ENCODE peak calls at places on chromosomes 3 and 15, in eight cellular contexts. One of them, this sample, is unnamed.

GRCh38 chr3:184889312-184889904 is 77.4 kb downstream of the VPS8 start:
- DNase-seq in IMR-90: no peak
- DNase-seq in sigmoid colon: no peak
- DNase-seq in cardiac muscle cell: no peak
- DNase-seq in BE2C: no peak
- DNase-seq in heart left ventricle: no peak
- DNase-seq in hepatocyte: no peak
- DNase-seq in psoas muscle: no peak
- DNase-seq in this sample: no peak

GRCh38 chr3:44105571-44105970 is 136.1 kb upstream of the TOPAZ1 start:
- DNase-seq in heart left ventricle: no peak
- DNase-seq in sigmoid colon: no peak
- DNase-seq in cardiac muscle cell: no peak
- DNase-seq in IMR-90: no peak
- DNase-seq in hepatocyte: no peak
- DNase-seq in psoas muscle: no peak
- DNase-seq in BE2C: no peak
- DNase-seq in this sample: no peak

GRCh38 chr3:53109822-53110771 is 20.1 kb downstream of the RFT1 start:
- DNase-seq in heart left ventricle: peak; percentile 65
- DNase-seq in IMR-90: peak; percentile 74
- DNase-seq in BE2C: peak; percentile 29
- DNase-seq in psoas muscle: peak; percentile 56
- DNase-seq in cardiac muscle cell: peak; percentile 95
- DNase-seq in hepatocyte: peak; percentile 79
- DNase-seq in sigmoid colon: peak; percentile 91
- DNase-seq in this sample: peak; percentile 84

GRCh38 chr3:150110097-150110496 is 139.4 kb upstream of the PFN2 start:
- DNase-seq in sigmoid colon: no peak
- DNase-seq in BE2C: no peak
- DNase-seq in heart left ventricle: no peak
- DNase-seq in hepatocyte: no peak
- DNase-seq in IMR-90: no peak
- DNase-seq in cardiac muscle cell: no peak
- DNase-seq in psoas muscle: no peak
- DNase-seq in this sample: no peak

GRCh38 chr3:45100998-45101407 is 45.2 kb downstream of the CDCP1 start:
- DNase-seq in IMR-90: peak; percentile 74
- DNase-seq in psoas muscle: no peak
- DNase-seq in hepatocyte: peak; percentile 45
- DNase-seq in BE2C: no peak
- DNase-seq in heart left ventricle: no peak
- DNase-seq in cardiac muscle cell: peak; percentile 79
- DNase-seq in sigmoid colon: no peak
- DNase-seq in this sample: no peak

GRCh38 chr3:158731938-158732855 is at the start of gene RARRES1:
- DNase-seq in psoas muscle: peak; percentile 68
- DNase-seq in sigmoid colon: peak; percentile 87
- DNase-seq in heart left ventricle: peak; percentile 79
- DNase-seq in cardiac muscle cell: peak; percentile 79
- DNase-seq in hepatocyte: peak; percentile 88
- DNase-seq in BE2C: peak; percentile 64
- DNase-seq in IMR-90: peak; percentile 62
- DNase-seq in this sample: peak; percentile 87

GRCh38 chr3:39104961-39105686 is 2.3 kb downstream of the GORASP1 start:
- DNase-seq in hepatocyte: no peak
- DNase-seq in sigmoid colon: no peak
- DNase-seq in cardiac muscle cell: no peak
- DNase-seq in heart left ventricle: no peak
- DNase-seq in psoas muscle: no peak
- DNase-seq in IMR-90: no peak
- DNase-seq in BE2C: no peak
- DNase-seq in this sample: no peak

GRCh38 chr3:184770541-184770940 is 41.4 kb upstream of the VPS8 start:
- DNase-seq in cardiac muscle cell: no peak
- DNase-seq in heart left ventricle: no peak
- DNase-seq in IMR-90: no peak
- DNase-seq in BE2C: no peak
- DNase-seq in psoas muscle: no peak
- DNase-seq in hepatocyte: no peak
- DNase-seq in sigmoid colon: no peak
- DNase-seq in this sample: no peak

GRCh38 chr3:46929324-46929723 is 47.2 kb downstream of the CCDC12 start:
- DNase-seq in IMR-90: no peak
- DNase-seq in heart left ventricle: peak; percentile 87
- DNase-seq in psoas muscle: peak; percentile 58
- DNase-seq in BE2C: no peak
- DNase-seq in sigmoid colon: peak; percentile 54
- DNase-seq in hepatocyte: no peak
- DNase-seq in cardiac muscle cell: no peak
- DNase-seq in this sample: peak; percentile 72

GRCh38 chr3:193981534-193981933 is 154.4 kb upstream of the HES1 start:
- DNase-seq in cardiac muscle cell: no peak
- DNase-seq in sigmoid colon: no peak
- DNase-seq in heart left ventricle: no peak
- DNase-seq in psoas muscle: no peak
- DNase-seq in IMR-90: no peak
- DNase-seq in hepatocyte: no peak
- DNase-seq in BE2C: no peak
- DNase-seq in this sample: no peak

GRCh38 chr3:41508063-41508696 is 308.9 kb downstream of the CTNNB1 start:
- DNase-seq in sigmoid colon: no peak
- DNase-seq in BE2C: no peak
- DNase-seq in cardiac muscle cell: no peak
- DNase-seq in psoas muscle: no peak
- DNase-seq in hepatocyte: no peak
- DNase-seq in IMR-90: no peak
- DNase-seq in heart left ventricle: no peak
- DNase-seq in this sample: no peak

GRCh38 chr3:66722675-66723074 is 221.9 kb upstream of the LRIG1 start:
- DNase-seq in sigmoid colon: peak; percentile 88
- DNase-seq in psoas muscle: no peak
- DNase-seq in hepatocyte: no peak
- DNase-seq in BE2C: no peak
- DNase-seq in IMR-90: peak; percentile 95
- DNase-seq in heart left ventricle: peak; percentile 42
- DNase-seq in cardiac muscle cell: peak; percentile 43
- DNase-seq in this sample: no peak

GRCh38 chr3:63876260-63876659 is 12.6 kb downstream of the ATXN7 start:
- DNase-seq in BE2C: no peak
- DNase-seq in psoas muscle: no peak
- DNase-seq in IMR-90: no peak
- DNase-seq in cardiac muscle cell: no peak
- DNase-seq in hepatocyte: no peak
- DNase-seq in heart left ventricle: no peak
- DNase-seq in sigmoid colon: no peak
- DNase-seq in this sample: no peak

GRCh38 chr3:39531681-39532080 is 64.2 kb downstream of the MOBP start:
- DNase-seq in heart left ventricle: no peak
- DNase-seq in IMR-90: peak; percentile 8
- DNase-seq in psoas muscle: no peak
- DNase-seq in BE2C: no peak
- DNase-seq in hepatocyte: peak; percentile 62
- DNase-seq in sigmoid colon: no peak
- DNase-seq in cardiac muscle cell: peak; percentile 92
- DNase-seq in this sample: no peak

GRCh38 chr3:127781411-127782001 is 40.8 kb downstream of the MGLL start:
- DNase-seq in IMR-90: peak; percentile 85
- DNase-seq in sigmoid colon: no peak
- DNase-seq in psoas muscle: peak; percentile 64
- DNase-seq in hepatocyte: no peak
- DNase-seq in BE2C: no peak
- DNase-seq in cardiac muscle cell: peak; percentile 48
- DNase-seq in heart left ventricle: peak; percentile 66
- DNase-seq in this sample: no peak

GRCh38 chr3:132180337-132180791 is 136.8 kb upstream of the ACP3 start:
- DNase-seq in IMR-90: peak; percentile 66
- DNase-seq in hepatocyte: peak; percentile 75
- DNase-seq in cardiac muscle cell: peak; percentile 75
- DNase-seq in psoas muscle: no peak
- DNase-seq in heart left ventricle: no peak
- DNase-seq in BE2C: peak; percentile 18
- DNase-seq in sigmoid colon: no peak
- DNase-seq in this sample: no peak

GRCh38 chr3:106819445-106819844 is 557.8 kb upstream of the CCDC54 start:
- DNase-seq in BE2C: no peak
- DNase-seq in hepatocyte: no peak
- DNase-seq in psoas muscle: no peak
- DNase-seq in IMR-90: no peak
- DNase-seq in heart left ventricle: no peak
- DNase-seq in cardiac muscle cell: no peak
- DNase-seq in sigmoid colon: no peak
- DNase-seq in this sample: no peak

GRCh38 chr3:18194431-18194830 is 230.7 kb downstream of the SATB1 start:
- DNase-seq in hepatocyte: no peak
- DNase-seq in sigmoid colon: no peak
- DNase-seq in cardiac muscle cell: peak; percentile 80
- DNase-seq in BE2C: no peak
- DNase-seq in IMR-90: peak; percentile 17
- DNase-seq in heart left ventricle: no peak
- DNase-seq in psoas muscle: no peak
- DNase-seq in this sample: no peak

GRCh38 chr3:31645233-31645632 is 112.5 kb downstream of the STT3B start:
- DNase-seq in IMR-90: peak; percentile 35
- DNase-seq in BE2C: no peak
- DNase-seq in cardiac muscle cell: no peak
- DNase-seq in heart left ventricle: no peak
- DNase-seq in hepatocyte: no peak
- DNase-seq in sigmoid colon: no peak
- DNase-seq in psoas muscle: no peak
- DNase-seq in this sample: no peak

GRCh38 chr3:31653464-31653863 is 120.7 kb downstream of the STT3B start:
- DNase-seq in heart left ventricle: no peak
- DNase-seq in IMR-90: no peak
- DNase-seq in sigmoid colon: no peak
- DNase-seq in psoas muscle: no peak
- DNase-seq in BE2C: no peak
- DNase-seq in hepatocyte: no peak
- DNase-seq in cardiac muscle cell: no peak
- DNase-seq in this sample: no peak

GRCh38 chr3:31652296-31652695 is 119.6 kb downstream of the STT3B start:
- DNase-seq in hepatocyte: no peak
- DNase-seq in cardiac muscle cell: no peak
- DNase-seq in sigmoid colon: no peak
- DNase-seq in psoas muscle: no peak
- DNase-seq in heart left ventricle: no peak
- DNase-seq in BE2C: no peak
- DNase-seq in IMR-90: no peak
- DNase-seq in this sample: no peak

GRCh38 chr3:31648286-31648968 is 115.7 kb downstream of the STT3B start:
- DNase-seq in psoas muscle: no peak
- DNase-seq in cardiac muscle cell: no peak
- DNase-seq in hepatocyte: no peak
- DNase-seq in sigmoid colon: no peak
- DNase-seq in heart left ventricle: no peak
- DNase-seq in BE2C: no peak
- DNase-seq in IMR-90: no peak
- DNase-seq in this sample: no peak
- H3K9me3 ChIP-seq in psoas muscle: peaks cover 47% of the 10 kb centered on the region
- H3K9me3 ChIP-seq in cardiac muscle cell: no peaks in the 10 kb centered on the region
- H3K9me3 ChIP-seq in hepatocyte: peaks cover 44% of the 10 kb centered on the region
- H3K9me3 ChIP-seq in sigmoid colon: peaks cover 7% of the 10 kb centered on the region
- H3K9me3 ChIP-seq in heart left ventricle: peaks cover 4% of the 10 kb centered on the region
- H3K9me3 ChIP-seq in BE2C: no peaks in the 10 kb centered on the region
- H3K9me3 ChIP-seq in IMR-90: peaks cover 31% of the 10 kb centered on the region
- H3K9me3 ChIP-seq in this sample: peaks cover 44% of the 10 kb centered on the region

GRCh38 chr15:99050328-99050980 is 42.9 kb upstream of the PGPEP1L start:
- DNase-seq in hepatocyte: no peak
- DNase-seq in cardiac muscle cell: no peak
- DNase-seq in BE2C: no peak
- DNase-seq in sigmoid colon: no peak
- DNase-seq in IMR-90: no peak
- DNase-seq in heart left ventricle: no peak
- DNase-seq in psoas muscle: no peak
- DNase-seq in this sample: no peak
- H3K4me3 ChIP-seq in hepatocyte: no peak overlapping the region
- H3K4me3 ChIP-seq in cardiac muscle cell: no peak overlapping the region
- H3K4me3 ChIP-seq in BE2C: no peak overlapping the region
- H3K4me3 ChIP-seq in sigmoid colon: no peak overlapping the region
- H3K4me3 ChIP-seq in IMR-90: no peak overlapping the region
- H3K4me3 ChIP-seq in heart left ventricle: no peak overlapping the region
- H3K4me3 ChIP-seq in psoas muscle: no peak overlapping the region
- H3K4me3 ChIP-seq in this sample: no peak overlapping the region

DNA sequence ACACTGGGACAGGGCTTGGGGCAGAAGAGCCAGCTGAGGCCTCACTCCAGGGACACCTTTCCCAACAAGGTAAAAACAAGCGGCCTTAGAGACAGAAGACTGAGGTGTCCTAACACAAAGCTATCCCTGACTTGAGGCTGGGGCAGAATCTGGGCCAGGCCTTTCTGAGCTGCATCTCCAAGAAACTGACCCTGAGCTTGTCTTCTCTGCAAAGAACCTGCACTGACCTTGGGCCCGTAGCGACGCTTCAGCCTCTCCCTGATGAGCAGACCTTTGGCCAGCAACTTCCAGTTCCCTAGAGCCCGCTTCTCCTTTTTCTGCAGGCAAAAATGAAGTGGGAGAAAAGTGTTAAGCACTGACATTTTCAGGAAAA is 22.2 kb downstream of the TMEM43 start:
- DNase-seq in hepatocyte: no peak
- DNase-seq in cardiac muscle cell: no peak
- DNase-seq in sigmoid colon: no peak
- DNase-seq in heart left ventricle: no peak
- DNase-seq in IMR-90: no peak
- DNase-seq in psoas muscle: no peak
- DNase-seq in BE2C: no peak
- DNase-seq in this sample: no peak
- H3K4me1 ChIP-seq in hepatocyte: peaks cover 22% of the 10 kb centered on the region
- H3K4me1 ChIP-seq in cardiac muscle cell: peaks cover 21% of the 10 kb centered on the region
- H3K4me1 ChIP-seq in sigmoid colon: peaks cover 41% of the 10 kb centered on the region
- H3K4me1 ChIP-seq in heart left ventricle: peaks cover 44% of the 10 kb centered on the region
- H3K4me1 ChIP-seq in IMR-90: peaks cover 18% of the 10 kb centered on the region
- H3K4me1 ChIP-seq in psoas muscle: peaks cover 24% of the 10 kb centered on the region
- H3K4me1 ChIP-seq in BE2C: no peaks in the 10 kb centered on the region
- H3K4me1 ChIP-seq in this sample: peaks cover 53% of the 10 kb centered on the region

GRCh38 chr15:25245801-25246622 is 192.8 kb downstream of the UBE3A start:
- DNase-seq in psoas muscle: peak; percentile 8
- DNase-seq in sigmoid colon: peak; percentile 41
- DNase-seq in hepatocyte: no peak
- DNase-seq in IMR-90: no peak
- DNase-seq in BE2C: no peak
- DNase-seq in heart left ventricle: no peak
- DNase-seq in cardiac muscle cell: no peak
- DNase-seq in this sample: peak; percentile 24

GRCh38 chr15:25246641-25247417 is 192.0 kb downstream of the UBE3A start:
- DNase-seq in heart left ventricle: no peak
- DNase-seq in hepatocyte: no peak
- DNase-seq in sigmoid colon: peak; percentile 48
- DNase-seq in BE2C: peak; percentile 1
- DNase-seq in psoas muscle: peak; percentile 1
- DNase-seq in IMR-90: no peak
- DNase-seq in cardiac muscle cell: no peak
- DNase-seq in this sample: peak; percentile 34

GRCh38 chr15:25242957-25243799 is 195.6 kb downstream of the UBE3A start:
- DNase-seq in heart left ventricle: no peak
- DNase-seq in IMR-90: no peak
- DNase-seq in hepatocyte: no peak
- DNase-seq in psoas muscle: peak; percentile 3
- DNase-seq in BE2C: peak; percentile 2
- DNase-seq in cardiac muscle cell: no peak
- DNase-seq in sigmoid colon: peak; percentile 53
- DNase-seq in this sample: peak; percentile 29

GRCh38 chr15:25243800-25244097 is 195.1 kb downstream of the UBE3A start:
- DNase-seq in sigmoid colon: no peak
- DNase-seq in hepatocyte: no peak
- DNase-seq in heart left ventricle: no peak
- DNase-seq in psoas muscle: peak; percentile 4
- DNase-seq in BE2C: peak; percentile 1
- DNase-seq in IMR-90: no peak
- DNase-seq in cardiac muscle cell: no peak
- DNase-seq in this sample: peak; percentile 20

GRCh38 chr15:25244731-25245585 is 193.9 kb downstream of the UBE3A start:
- DNase-seq in sigmoid colon: no peak
- DNase-seq in psoas muscle: peak; percentile 8
- DNase-seq in heart left ventricle: no peak
- DNase-seq in IMR-90: no peak
- DNase-seq in cardiac muscle cell: no peak
- DNase-seq in BE2C: peak; percentile 1
- DNase-seq in hepatocyte: no peak
- DNase-seq in this sample: peak; percentile 35
- H3K9me3 ChIP-seq in sigmoid colon: no peaks in the 10 kb centered on the region
- H3K9me3 ChIP-seq in psoas muscle: no peaks in the 10 kb centered on the region
- H3K9me3 ChIP-seq in heart left ventricle: no peaks in the 10 kb centered on the region
- H3K9me3 ChIP-seq in IMR-90: peaks cover 69% of the 10 kb centered on the region
- H3K9me3 ChIP-seq in cardiac muscle cell: no peaks in the 10 kb centered on the region
- H3K9me3 ChIP-seq in BE2C: no peaks in the 10 kb centered on the region
- H3K9me3 ChIP-seq in hepatocyte: no peaks in the 10 kb centered on the region
- H3K9me3 ChIP-seq in this sample: peaks cover 16% of the 10 kb centered on the region

This sample was measured in lower lobe of right lung.